ENCODE peak calls at places on chromosomes 7 and 10, in nine cellular contexts. E, W, D, A, R, P, Z, X and K are unnamed samples.

GRCh38 chr7:3200504-3200903 is 100.5 kb upstream of the SDK1 start:
- DNase-seq in A (peak), Z (no peak), D (peak), W (peak), X (peak), R (peak), E (peak), P (peak), K (peak)

GRCh38 chr10:12195281-12195602 is 449 bp downstream of the NUDT5 start:
- DNase-seq in P (no peak), A (no peak), W (peak), E (no peak), X (no peak), Z (no peak), R (no peak), D (no peak), K (no peak)

GRCh38 chr10:131833446-131834080 is 67.2 kb upstream of the PPP2R2D start:
- DNase-seq in R (no peak), Z (no peak), E (no peak), P (no peak), W (no peak), A (no peak), X (no peak), D (no peak), K (no peak)

GRCh38 chr10:114767101-114767588 is 54.4 kb upstream of the FHIP2A start:
- DNase-seq in E (peak), Z (no peak), W (peak), A (no peak), X (peak), D (peak), R (no peak), P (no peak), K (peak)

GRCh38 chr7:151866028-151866427 is 10.9 kb downstream of the PRKAG2 start:
- DNase-seq in R (no peak), A (no peak), E (no peak), X (no peak), Z (no peak), D (no peak), P (no peak), W (no peak), K (no peak)

GRCh38 chr10:131157899-131158298 is 153.6 kb downstream of the TCERG1L start:
- DNase-seq in D (no peak), E (no peak), R (no peak), A (no peak), W (no peak), X (no peak), Z (no peak), P (no peak), K (no peak)

GRCh38 chr10:70745555-70745954 is 39.6 kb downstream of the TBATA start:
- DNase-seq in X (no peak), A (no peak), Z (no peak), E (no peak), D (no peak), W (no peak), P (no peak), R (no peak), K (no peak)

GRCh38 chr10:123017421-123018165 is 8.8 kb downstream of the ACADSB start:
- DNase-seq in Z (no peak), A (no peak), W (no peak), X (no peak), R (no peak), P (peak), D (no peak), E (no peak), K (no peak)

GRCh38 chr7:95317546-95317945 is 6.8 kb downstream of the PON1 start:
- DNase-seq in E (peak), Z (no peak), P (no peak), W (no peak), X (peak), R (no peak), D (no peak), A (no peak), K (no peak)